ENCODE peak calls at places on chromosomes 4 and X, in six cellular contexts. E is psoas muscle, V is PC-9, H is PC-3, O is HCT116, Q is H7. Y is an unnamed sample. For H3K36me3 and H3K27me3, the result is how much of the 10 kb centered on the place peaks cover.

GRCh38 chrX:12488781-12489180 is 302.4 kb upstream of the PRPS2 start:
- DNase-seq in H (no peak), O (no peak), V (no peak), Q (no peak), E (no peak), Y (no peak)

GRCh38 chr4:76872556-76872955 is 25.4 kb downstream of the SOWAHB start:
- DNase-seq in H (no peak), O (no peak), V (no peak), Q (no peak), E (no peak), Y (no peak)

GRCh38 chr4:113290666-113291065 is 241.2 kb downstream of the ANK2 start:
- DNase-seq in E (no peak), V (no peak), O (no peak), H (no peak), Q (no peak), Y (no peak)

GRCh38 chr4:54418468-54418867 is 189.4 kb downstream of the PDGFRA start:
- DNase-seq in O (no peak), E (no peak), Q (no peak), H (no peak), V (no peak), Y (no peak)

GRCh38 chrX:4710618-4711433 is 997.4 kb upstream of the PRKX start:
- DNase-seq in Q (no peak), O (no peak), E (no peak), V (peak), H (no peak), Y (no peak)

GRCh38 chr4:13236485-13236884 is 247.7 kb downstream of the RAB28 start:
- DNase-seq in V (no peak), H (no peak), O (no peak), Q (no peak), E (no peak), Y (no peak)

GRCh38 chr4:2469192-2469984 is 482 bp downstream of the RNF4 start:
- DNase-seq in H (peak), O (no peak), V (peak), Q (peak), E (peak), Y (peak)

GRCh38 chrX:42094208-42094607 is 170.9 kb upstream of the CASK start:
- DNase-seq in Q (no peak), O (no peak), E (no peak), H (peak), V (no peak), Y (no peak)

GRCh38 chrX:9205599-9206223 is 171.8 kb upstream of the FAM9B start:
- DNase-seq in Q (no peak), E (no peak), O (no peak), V (no peak), H (no peak), Y (no peak)

GRCh38 chrX:154370300-154370881 is 4.0 kb downstream of the FLNA start:
- DNase-seq in Q (peak), V (no peak), E (peak), H (no peak), O (no peak), Y (no peak)

GRCh38 chrX:29107231-29107630 is 520.0 kb downstream of the IL1RAPL1 start:
- DNase-seq in H (no peak), V (no peak), O (no peak), E (no peak), Q (no peak), Y (no peak)

GRCh38 chr4:177480796-177481195 is 38.6 kb upstream of the AGA start:
- DNase-seq in E (no peak), H (no peak), O (no peak), Q (no peak), V (no peak), Y (no peak)

GRCh38 chrX:38513087-38513742 is 48.1 kb upstream of the TSPAN7 start:
- DNase-seq in Q (no peak), V (no peak), E (no peak), H (peak), O (no peak), Y (no peak)

GRCh38 chr4:38099908-38100407 is 139.8 kb downstream of the PTTG2 start:
- DNase-seq in Q (no peak), O (no peak), E (no peak), H (no peak), V (no peak), Y (no peak)

GRCh38 chrX:63250253-63250868 is 100.8 kb downstream of the SPIN4 start:
- DNase-seq in Q (peak), O (peak), E (no peak), H (peak), V (peak), Y (no peak)

GRCh38 chr4:46839128-46839527 is 69.9 kb downstream of the COX7B2 start:
- DNase-seq in H (no peak), V (no peak), E (no peak), O (no peak), Q (peak), Y (no peak)

GRCh38 chrX:116240446-116240845 is 69.9 kb downstream of the AGTR2 start:
- DNase-seq in E (no peak), Q (no peak), V (no peak), H (peak), O (no peak), Y (no peak)

GRCh38 chr4:158253350-158253980 is 43.2 kb downstream of the TMEM144 start:
- DNase-seq in E (no peak), Q (peak), O (peak), H (peak), V (peak), Y (no peak)

GRCh38 chrX:114619874-114620273 is 36.0 kb downstream of the HTR2C start:
- DNase-seq in V (no peak), O (no peak), E (no peak), Q (peak), H (peak), Y (no peak)

GRCh38 chr4:147842573-147842972 is 110.7 kb downstream of the ARHGAP10 start:
- DNase-seq in O (no peak), E (peak), Q (no peak), H (no peak), V (no peak), Y (no peak)

GRCh38 chrX:67612231-67612630 is 68.4 kb downstream of the AR start:
- DNase-seq in Q (no peak), H (no peak), O (no peak), V (peak), E (no peak), Y (no peak)

GRCh38 chrX:131577433-131577832 is 33.6 kb downstream of the OR13H1 start:
- DNase-seq in H (no peak), O (no peak), V (no peak), E (no peak), Q (no peak), Y (no peak)

GRCh38 chr4:14653338-14653737 is 348.9 kb upstream of the CPEB2 start:
- DNase-seq in E (no peak), O (no peak), V (no peak), H (no peak), Q (no peak), Y (no peak)

GRCh38 chr4:7362341-7362740 is 72.4 kb downstream of the PSAPL1 start:
- DNase-seq in Q (no peak), H (no peak), E (no peak), V (no peak), O (no peak), Y (no peak)

GRCh38 chr4:182883351-182883750 is 33.8 kb downstream of the DCTD start:
- DNase-seq in V (no peak), O (no peak), Q (no peak), H (no peak), E (no peak), Y (no peak)
- H3K36me3 ChIP-seq in V (under half), O (under half), Q (under half), H (under half), E (under half), Y (under half)

DNA sequence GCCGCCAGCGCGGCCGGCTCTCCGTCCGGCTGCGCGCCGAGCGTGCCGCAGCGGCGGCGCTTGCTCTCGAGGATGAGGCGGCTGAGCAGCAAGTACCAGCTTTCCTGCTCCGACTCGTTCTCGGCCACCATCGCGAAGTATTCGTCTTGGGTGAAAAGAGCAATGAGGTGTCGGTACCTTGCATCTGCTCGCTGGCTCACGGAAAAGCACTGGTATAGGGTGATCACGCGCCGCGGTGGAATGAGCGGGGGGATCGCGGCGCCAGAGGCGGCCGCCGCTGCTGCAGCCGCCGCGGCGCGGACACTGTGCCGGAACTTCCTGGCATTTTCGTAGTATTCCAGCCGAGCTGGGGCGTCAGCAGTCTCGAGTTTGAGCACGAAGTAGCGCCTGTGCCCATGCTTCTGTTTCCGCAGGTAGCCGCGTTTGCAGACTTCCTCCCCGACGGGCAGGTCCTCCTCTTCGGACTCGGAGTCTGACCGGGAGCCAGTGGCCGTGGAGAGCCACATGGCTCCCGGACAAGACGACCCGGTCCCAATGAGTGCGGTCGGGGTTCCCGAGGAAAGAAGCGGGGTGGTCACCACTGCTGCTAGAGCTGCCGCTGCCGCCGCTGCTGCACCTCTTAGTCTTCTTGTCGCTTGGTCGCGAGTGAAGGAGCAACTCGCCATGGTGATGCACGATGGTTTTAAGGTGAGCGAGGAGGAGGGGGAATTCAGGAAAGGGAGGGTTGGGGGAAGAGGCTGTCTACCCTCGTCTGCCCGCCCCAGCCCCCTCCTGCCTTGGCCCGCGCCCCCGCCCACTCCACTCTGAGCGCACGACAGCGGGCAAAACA is 469 bp downstream of the IRS4 start:
- DNase-seq in E (no peak), Q (peak), V (no peak), H (no peak), O (no peak), Y (no peak)
- H3K27me3 ChIP-seq in E (under half), Q (under half), V (under half), H (half or more), O (under half), Y (under half)

GRCh38 chr4:156660470-156660869 is 311.1 kb downstream of the PDGFC start:
- DNase-seq in V (no peak), E (no peak), O (no peak), H (no peak), Q (no peak), Y (no peak)
- H3K36me3 ChIP-seq in V (under half), E (under half), O (under half), H (under half), Q (under half), Y (under half)

GRCh38 chr4:41880022-41880837 is 55.0 kb upstream of the TMEM33 start:
- DNase-seq in E (no peak), V (no peak), O (no peak), H (no peak), Q (peak), Y (no peak)
- H3K27me3 ChIP-seq in E (under half), V (under half), O (under half), H (under half), Q (half or more), Y (half or more)

GRCh38 chrX:53211391-53211978 is 13.5 kb downstream of the KDM5C start:
- DNase-seq in Q (no peak), E (no peak), O (no peak), H (peak), V (no peak), Y (no peak)
- H3K36me3 ChIP-seq in Q (under half), E (under half), O (under half), H (half or more), V (under half), Y (half or more)

Y was measured in lower lobe of right lung.